ENCODE peak calls at places on chromosome 6, in ten cellular contexts. V is tibial nerve, D is A549, N is ovary, X is esophagus muscularis mucosa, F is stomach, B is K562, J is suprapubic skin, W is upper lobe of left lung, H is GM12878. Z is an unnamed sample.

GRCh38 chr6:148497256-148497655 is 154.6 kb downstream of the SASH1 start:
- DNase-seq in V (no peak), D (no peak), N (no peak), X (peak), F (no peak), B (no peak), J (no peak), W (no peak), H (no peak), Z (no peak)

GRCh38 chr6:75353644-75354043 is 69.1 kb upstream of the TMEM30A start:
- DNase-seq in V (no peak), D (no peak), N (no peak), X (no peak), F (no peak), B (no peak), J (no peak), W (no peak), H (no peak), Z (no peak)

GRCh38 chr6:28747631-28748157 is 176.1 kb downstream of the TRIM27 start:
- DNase-seq in V (no peak), D (peak), N (peak), X (peak), F (no peak), B (peak), J (no peak), W (no peak), H (no peak), Z (no peak)

GRCh38 chr6:116278853-116279231 is 888 bp downstream of the TSPYL1 start:
- DNase-seq in V (no peak), D (peak), N (peak), X (no peak), F (no peak), B (no peak), J (peak), W (no peak), H (no peak), Z (no peak)

GRCh38 chr6:52643158-52643557 is 27.8 kb upstream of the TMEM14A start:
- DNase-seq in V (no peak), D (no peak), N (no peak), X (no peak), F (no peak), B (no peak), J (no peak), W (no peak), H (no peak), Z (no peak)

GRCh38 chr6:24743944-24744335 is 25.0 kb upstream of the C6orf62 start:
- DNase-seq in V (no peak), D (no peak), N (no peak), X (no peak), F (no peak), B (no peak), J (no peak), W (no peak), H (peak), Z (no peak)

GRCh38 chr6:40688214-40688761 is 101.1 kb upstream of the LRFN2 start:
- DNase-seq in V (peak), D (no peak), N (no peak), X (no peak), F (no peak), B (no peak), J (no peak), W (no peak), H (no peak), Z (no peak)

GRCh38 chr6:80535914-80536565 is 429.6 kb downstream of the BCKDHB start:
- DNase-seq in V (no peak), D (no peak), N (no peak), X (no peak), F (no peak), B (no peak), J (no peak), W (no peak), H (no peak), Z (no peak)

GRCh38 chr6:31074406-31074805 is 38.0 kb downstream of the C6orf15 start:
- DNase-seq in V (no peak), D (no peak), N (no peak), X (no peak), F (no peak), B (no peak), J (no peak), W (no peak), H (no peak), Z (no peak)

GRCh38 chr6:155186052-155186658 is 77.7 kb upstream of the CLDN20 start:
- DNase-seq in V (no peak), D (no peak), N (no peak), X (no peak), F (no peak), B (no peak), J (no peak), W (no peak), H (no peak), Z (no peak)

GRCh38 chr6:143965503-143966171 is 42.4 kb downstream of the PLAGL1 start:
- DNase-seq in V (no peak), D (no peak), N (no peak), X (no peak), F (no peak), B (no peak), J (no peak), W (no peak), H (no peak), Z (no peak)

GRCh38 chr6:138554146-138554545 is 54.9 kb upstream of the NHSL1 start:
- DNase-seq in V (no peak), D (no peak), N (no peak), X (no peak), F (no peak), B (no peak), J (no peak), W (no peak), H (no peak), Z (no peak)

GRCh38 chr6:26537846-26538571 is at the start of gene HMGN4:
- DNase-seq in V (peak), D (peak), N (peak), X (peak), F (peak), B (peak), J (peak), W (peak), H (peak), Z (peak)

GRCh38 chr6:8783191-8783590 is 347.8 kb upstream of the SLC35B3 start:
- DNase-seq in V (no peak), D (no peak), N (no peak), X (no peak), F (no peak), B (no peak), J (no peak), W (no peak), H (no peak), Z (no peak)

GRCh38 chr6:148157841-148158240 is 184.8 kb upstream of the SASH1 start:
- DNase-seq in V (no peak), D (no peak), N (no peak), X (no peak), F (no peak), B (no peak), J (no peak), W (no peak), H (no peak), Z (no peak)

GRCh38 chr6:157221817-157222175 is 101.5 kb downstream of the TMEM242 start:
- DNase-seq in V (no peak), D (no peak), N (no peak), X (no peak), F (no peak), B (no peak), J (peak), W (peak), H (no peak), Z (no peak)

GRCh38 chr6:137968901-137969300 is 101.8 kb downstream of the TNFAIP3 start:
- DNase-seq in V (no peak), D (no peak), N (no peak), X (no peak), F (no peak), B (peak), J (no peak), W (no peak), H (no peak), Z (no peak)

GRCh38 chr6:27592107-27592480 is 119.2 kb upstream of the ZNF184 start:
- DNase-seq in V (no peak), D (peak), N (no peak), X (no peak), F (no peak), B (no peak), J (no peak), W (no peak), H (no peak), Z (no peak)

GRCh38 chr6:89434954-89435353 is 2.0 kb downstream of the ANKRD6 start:
- DNase-seq in V (no peak), D (no peak), N (peak), X (no peak), F (no peak), B (no peak), J (no peak), W (no peak), H (no peak), Z (no peak)

GRCh38 chr6:65633516-65633915 is 73.5 kb downstream of the EYS start:
- DNase-seq in V (no peak), D (no peak), N (no peak), X (no peak), F (no peak), B (no peak), J (no peak), W (no peak), H (no peak), Z (no peak)

GRCh38 chr6:47242483-47243386 is 67.0 kb downstream of the TNFRSF21 start:
- DNase-seq in V (peak), D (peak), N (peak), X (peak), F (peak), B (peak), J (peak), W (peak), H (peak), Z (peak)

GRCh38 chr6:169654590-169655391 is 47.0 kb downstream of the WDR27 start:
- DNase-seq in V (peak), D (peak), N (peak), X (no peak), F (peak), B (no peak), J (no peak), W (peak), H (no peak), Z (peak)

GRCh38 chr6:160202411-160202810 is 56.2 kb downstream of the SLC22A2 start:
- DNase-seq in V (no peak), D (no peak), N (no peak), X (no peak), F (no peak), B (no peak), J (no peak), W (no peak), H (no peak), Z (no peak)

GRCh38 chr6:128694303-128695009 is 174.1 kb upstream of the PTPRK start:
- DNase-seq in V (no peak), D (no peak), N (no peak), X (no peak), F (no peak), B (no peak), J (no peak), W (no peak), H (peak), Z (no peak)

DNA sequence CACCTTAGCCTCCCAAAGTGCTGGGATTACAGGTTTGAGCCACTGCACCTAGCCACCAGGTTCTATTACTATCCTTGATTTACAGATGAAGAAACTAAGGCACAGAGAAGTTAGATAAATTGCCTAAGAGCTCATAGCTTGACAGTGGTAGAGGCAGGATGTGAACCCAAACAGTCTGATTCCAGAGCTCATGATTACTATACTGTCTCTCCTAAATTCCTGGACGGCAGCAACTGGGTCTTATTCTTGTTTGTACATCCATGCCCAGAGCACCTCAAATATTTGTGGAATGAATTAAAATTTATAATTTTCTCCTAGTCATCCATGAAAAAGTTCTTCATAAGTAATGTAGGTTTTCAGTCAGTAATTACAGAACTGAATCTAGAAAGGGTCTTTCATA is 15.1 kb downstream of the PDSS2 start:
- DNase-seq in V (no peak), D (no peak), N (no peak), X (no peak), F (no peak), B (no peak), J (no peak), W (no peak), H (no peak), Z (no peak)
- TF ChIP-seq CTCF in V (no peak), D (no peak), N (no peak), X (no peak), F (no peak), B (no peak), J (no peak), W (no peak), H (no peak), Z (no peak)

GRCh38 chr6:114718716-114719270 is 376.0 kb upstream of the HS3ST5 start:
- DNase-seq in V (no peak), D (no peak), N (no peak), X (no peak), F (no peak), B (no peak), J (no peak), W (no peak), H (no peak), Z (no peak)
- TF ChIP-seq EP300 in V (no peak), D (no peak), N (no peak), X (no peak), F (no peak), B (no peak), J (no peak), W (no peak), H (no peak), Z (no peak)

DNA sequence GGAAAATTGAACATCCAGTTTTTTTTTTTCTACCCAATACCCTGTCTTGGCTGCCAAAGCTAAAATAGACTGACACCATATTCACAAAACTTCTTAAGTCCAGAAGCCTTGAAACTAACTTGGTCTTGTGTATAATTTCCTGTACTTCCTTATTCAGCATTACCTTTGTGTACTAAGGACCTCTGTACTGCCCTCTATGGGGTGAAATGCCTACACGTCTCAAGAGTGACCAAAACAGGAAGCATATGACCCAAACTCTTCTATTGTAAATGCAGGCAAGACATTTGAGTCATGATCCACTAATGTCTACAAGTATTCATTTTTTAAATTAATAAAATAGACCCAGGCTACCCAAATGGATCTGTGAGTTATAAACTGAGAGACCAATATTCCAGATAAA is 50.4 kb downstream of the HMGCLL1 start:
- DNase-seq in V (no peak), D (peak), N (no peak), X (no peak), F (no peak), B (no peak), J (no peak), W (no peak), H (peak), Z (no peak)
- TF ChIP-seq CTCF in V (no peak), D (no peak), N (no peak), X (no peak), F (no peak), B (no peak), J (no peak), W (no peak), H (peak), Z (no peak)

GRCh38 chr6:76448109-76448508 is 375.6 kb upstream of the IMPG1 start:
- DNase-seq in V (no peak), D (no peak), N (no peak), X (no peak), F (no peak), B (no peak), J (no peak), W (no peak), H (no peak), Z (no peak)
- TF ChIP-seq EP300 in V (no peak), D (no peak), N (no peak), X (no peak), F (no peak), B (no peak), J (no peak), W (no peak), H (no peak), Z (no peak)

DNA sequence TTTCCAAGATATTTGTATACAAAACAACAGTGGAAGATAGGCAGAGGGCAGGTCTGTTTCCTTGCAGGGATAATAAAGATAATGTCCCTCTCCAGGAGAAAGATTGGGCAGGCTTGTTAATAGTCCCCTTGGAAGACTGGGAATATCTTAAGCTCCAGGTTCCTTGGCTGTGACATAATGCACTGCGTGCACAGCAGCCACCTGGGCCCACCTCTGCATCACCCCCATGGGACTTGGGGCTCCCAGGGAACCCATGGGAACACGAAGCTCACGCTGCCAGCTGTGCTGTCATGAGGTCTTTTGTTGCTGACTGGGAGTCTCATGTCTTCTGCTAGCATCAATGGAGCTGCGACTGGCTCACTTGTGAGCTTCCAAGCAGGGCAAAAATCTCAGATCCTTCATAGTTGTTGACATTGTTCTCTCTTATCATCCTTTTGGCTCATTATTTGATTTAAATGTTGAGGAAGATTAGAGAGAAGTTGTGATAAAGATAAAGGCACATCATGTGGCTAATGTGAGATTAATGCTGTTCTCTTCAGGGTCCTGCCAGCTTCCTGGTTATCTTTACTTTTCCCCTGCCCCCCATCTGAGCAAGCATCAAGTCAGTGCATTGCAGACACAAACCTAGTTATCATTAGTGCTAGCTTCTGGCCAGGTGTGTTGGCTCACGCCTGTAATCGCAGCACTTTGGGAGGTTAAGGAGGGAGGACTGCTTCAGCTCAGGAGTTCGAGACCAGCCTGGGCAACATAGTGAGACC is 107.1 kb upstream of the ASF1A start:
- DNase-seq in V (no peak), D (no peak), N (no peak), X (no peak), F (no peak), B (no peak), J (no peak), W (peak), H (no peak), Z (no peak)
- TF ChIP-seq CTCF in V (no peak), D (no peak), N (no peak), X (no peak), F (no peak), B (no peak), J (no peak), W (no peak), H (no peak), Z (no peak)

DNA sequence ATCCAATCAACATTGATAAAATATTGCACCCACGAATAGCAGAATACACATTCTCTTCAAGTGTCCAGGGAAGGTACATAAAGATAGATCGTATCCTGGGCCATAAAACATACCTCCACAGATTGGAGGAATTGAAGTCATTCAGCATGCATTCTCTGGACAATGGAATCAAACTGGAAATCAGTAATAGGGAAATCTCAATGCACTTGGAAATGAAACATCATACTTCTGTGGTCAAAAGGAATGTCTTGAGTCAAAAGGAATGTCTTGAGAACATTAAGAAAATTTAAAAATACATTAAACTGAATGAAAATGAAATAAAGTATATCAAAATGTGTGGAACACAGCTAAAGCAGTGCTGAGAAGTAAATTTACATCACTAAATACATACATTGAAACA is 138.8 kb downstream of the TFAP2A start:
- DNase-seq in V (no peak), D (no peak), N (no peak), X (no peak), F (no peak), B (no peak), J (no peak), W (no peak), H (no peak), Z (no peak)
- TF ChIP-seq EP300 in V (no peak), D (no peak), N (no peak), X (no peak), F (no peak), B (no peak), J (no peak), W (no peak), H (no peak), Z (no peak)

GRCh38 chr6:5766260-5766659 is 240.5 kb downstream of the NRN1 start:
- DNase-seq in V (no peak), D (no peak), N (no peak), X (no peak), F (no peak), B (no peak), J (no peak), W (no peak), H (no peak), Z (no peak)
- TF ChIP-seq CTCF in V (no peak), D (no peak), N (no peak), X (no peak), F (no peak), B (no peak), J (no peak), W (no peak), H (peak), Z (no peak)

GRCh38 chr6:16729183-16729696 is 32.0 kb downstream of the ATXN1 start:
- DNase-seq in V (no peak), D (peak), N (no peak), X (no peak), F (no peak), B (no peak), J (no peak), W (no peak), H (no peak), Z (no peak)
- TF ChIP-seq EP300 in V (no peak), D (peak), N (no peak), X (no peak), F (no peak), B (no peak), J (no peak), W (no peak), H (no peak), Z (no peak)

GRCh38 chr6:14440891-14441358 is 323.4 kb downstream of the CD83 start:
- DNase-seq in V (no peak), D (no peak), N (no peak), X (no peak), F (no peak), B (no peak), J (no peak), W (no peak), H (no peak), Z (no peak)

GRCh38 chr6:14442250-14442649 is 324.7 kb downstream of the CD83 start:
- DNase-seq in V (no peak), D (no peak), N (no peak), X (no peak), F (no peak), B (no peak), J (no peak), W (no peak), H (no peak), Z (no peak)

GRCh38 chr6:14447240-14447639 is 329.7 kb downstream of the CD83 start:
- DNase-seq in V (no peak), D (no peak), N (no peak), X (no peak), F (no peak), B (no peak), J (no peak), W (no peak), H (no peak), Z (no peak)

GRCh38 chr6:14441371-14441781 is 323.8 kb downstream of the CD83 start:
- DNase-seq in V (no peak), D (no peak), N (peak), X (no peak), F (no peak), B (no peak), J (no peak), W (no peak), H (no peak), Z (no peak)

GRCh38 chr6:14444296-14444993 is 326.9 kb downstream of the CD83 start:
- DNase-seq in V (no peak), D (no peak), N (no peak), X (no peak), F (no peak), B (peak), J (no peak), W (no peak), H (no peak), Z (no peak)
- TF ChIP-seq CTCF in V (no peak), D (no peak), N (no peak), X (no peak), F (no peak), B (no peak), J (no peak), W (no peak), H (no peak), Z (no peak)

Z was measured in transverse colon.